ENCODE peak calls at places on chromosomes 13 and 19, in seven cellular contexts. F, J, T, R, Z, U and K are unnamed samples.

GRCh38 chr19:15669440-15669839 is 3.4 kb upstream of the CYP4F12 start:
- DNase-seq in F (no peak), J (no peak), T (no peak), R (no peak), Z (no peak), U (no peak), K (no peak)

GRCh38 chr19:45632468-45633196 is 6.6 kb downstream of the EML2 start:
- DNase-seq in F (peak; percentile 73), J (no peak), T (peak; percentile 31), R (no peak), Z (peak; percentile 89), U (peak; percentile 85), K (no peak)

GRCh38 chr19:18442941-18443340 is 5.0 kb upstream of the ISYNA1 start:
- DNase-seq in F (no peak), J (no peak), T (no peak), R (no peak), Z (no peak), U (no peak), K (no peak)

GRCh38 chr19:51891193-51891747 is 3.5 kb upstream of the ZNF577 start:
- DNase-seq in F (no peak), J (no peak), T (no peak), R (no peak), Z (no peak), U (no peak), K (no peak)

GRCh38 chr13:80463673-80464352 is 122.9 kb upstream of the SPRY2 start:
- DNase-seq in F (no peak), J (no peak), T (no peak), R (no peak), Z (no peak), U (no peak), K (no peak)

GRCh38 chr13:93174260-93174659 is 52.3 kb upstream of the GPC6 start:
- DNase-seq in F (no peak), J (no peak), T (no peak), R (no peak), Z (no peak), U (no peak), K (no peak)

GRCh38 chr13:66803759-66804456 is 426.2 kb downstream of the PCDH9 start:
- DNase-seq in F (no peak), J (no peak), T (no peak), R (no peak), Z (no peak), U (no peak), K (no peak)

GRCh38 chr13:45751882-45752281 is 49.8 kb downstream of the CBY2 start:
- DNase-seq in F (no peak), J (no peak), T (no peak), R (no peak), Z (no peak), U (no peak), K (no peak)

GRCh38 chr19:13953021-13953531 is 767 bp downstream of the DCAF15 start:
- DNase-seq in F (no peak), J (no peak), T (no peak), R (no peak), Z (no peak), U (peak; percentile 48), K (peak; percentile 29)

GRCh38 chr19:55253842-55254624 is 4.8 kb downstream of the PPP6R1 start:
- DNase-seq in F (no peak), J (no peak), T (no peak), R (peak; percentile 53), Z (no peak), U (no peak), K (peak; percentile 72)

GRCh38 chr19:33719366-33720154 is 77.1 kb upstream of the KCTD15 start:
- DNase-seq in F (no peak), J (no peak), T (no peak), R (no peak), Z (no peak), U (no peak), K (no peak)

GRCh38 chr13:21698975-21699679 is 28.3 kb downstream of the FGF9 start:
- DNase-seq in F (no peak), J (no peak), T (no peak), R (no peak), Z (no peak), U (no peak), K (no peak)

GRCh38 chr13:22451345-22451744 is 729.4 kb upstream of the SGCG start:
- DNase-seq in F (peak; percentile 39), J (no peak), T (no peak), R (no peak), Z (no peak), U (no peak), K (no peak)

GRCh38 chr19:57212109-57212508 is 18.7 kb upstream of the AURKC start:
- DNase-seq in F (no peak), J (no peak), T (no peak), R (no peak), Z (no peak), U (no peak), K (no peak)

GRCh38 chr13:35927554-35927953 is 203.6 kb downstream of the DCLK1 start:
- DNase-seq in F (peak; percentile 6), J (no peak), T (peak; percentile 20), R (no peak), Z (peak; percentile 52), U (peak; percentile 86), K (no peak)

GRCh38 chr13:112806761-112807652 is 117.2 kb downstream of the ATP11A start:
- DNase-seq in F (no peak), J (no peak), T (no peak), R (no peak), Z (no peak), U (no peak), K (no peak)

GRCh38 chr13:111790621-111791020 is 276.3 kb upstream of the SOX1 start:
- DNase-seq in F (no peak), J (no peak), T (no peak), R (no peak), Z (no peak), U (no peak), K (no peak)

GRCh38 chr13:113166266-113166665 is 7.8 kb downstream of the PROZ start:
- DNase-seq in F (no peak), J (no peak), T (no peak), R (no peak), Z (no peak), U (no peak), K (no peak)

GRCh38 chr13:41842029-41842428 is 118.9 kb downstream of the VWA8 start:
- DNase-seq in F (no peak), J (no peak), T (no peak), R (no peak), Z (no peak), U (peak; percentile 20), K (peak; percentile 13)

GRCh38 chr13:55244991-55245644 is 1895.6 kb upstream of the PRR20A start:
- DNase-seq in F (no peak), J (no peak), T (no peak), R (no peak), Z (no peak), U (peak; percentile 49), K (peak; percentile 52)

GRCh38 chr19:46787331-46788100 is 878 bp downstream of the SLC1A5 start:
- DNase-seq in F (peak; percentile 71), J (peak; percentile 52), T (peak; percentile 73), R (peak; percentile 26), Z (peak; percentile 26), U (peak; percentile 59), K (peak; percentile 75)

GRCh38 chr13:59689057-59689456 is 474.7 kb downstream of the DIAPH3 start:
- DNase-seq in F (no peak), J (no peak), T (no peak), R (no peak), Z (no peak), U (no peak), K (no peak)

GRCh38 chr13:20424559-20424852 is 101.2 kb downstream of the CRYL1 start:
- DNase-seq in F (no peak), J (no peak), T (no peak), R (no peak), Z (no peak), U (no peak), K (no peak)

GRCh38 chr19:41218615-41219507 is at the start of gene AXL:
- DNase-seq in F (peak; percentile 69), J (peak; percentile 82), T (peak; percentile 86), R (no peak), Z (peak; percentile 71), U (peak; percentile 83), K (no peak)

GRCh38 chr19:8150998-8151397 is 1.6 kb upstream of the FBN3 start:
- DNase-seq in F (no peak), J (no peak), T (no peak), R (no peak), Z (no peak), U (no peak), K (no peak)

GRCh38 chr13:29255567-29255966 is 339.9 kb downstream of the SLC7A1 start:
- DNase-seq in F (no peak), J (no peak), T (no peak), R (no peak), Z (no peak), U (no peak), K (no peak)

GRCh38 chr13:97629601-97630272 is 195.8 kb downstream of the RAP2A start:
- DNase-seq in F (no peak), J (no peak), T (no peak), R (no peak), Z (no peak), U (no peak), K (no peak)

GRCh38 chr13:41188584-41188983 is 5.8 kb downstream of the KBTBD7 start:
- DNase-seq in F (no peak), J (no peak), T (no peak), R (no peak), Z (no peak), U (no peak), K (no peak)

GRCh38 chr13:105616313-105617075 is 919.0 kb downstream of the EFNB2 start:
- DNase-seq in F (no peak), J (no peak), T (no peak), R (no peak), Z (peak; percentile 1), U (no peak), K (no peak)

GRCh38 chr19:49344516-49345423 is 9.6 kb downstream of the CD37 start:
- DNase-seq in F (no peak), J (no peak), T (no peak), R (no peak), Z (no peak), U (no peak), K (no peak)

GRCh38 chr13:27446986-27447583 is 3.3 kb downstream of the MTIF3 start:
- DNase-seq in F (no peak), J (no peak), T (no peak), R (no peak), Z (no peak), U (no peak), K (no peak)

GRCh38 chr13:48186722-48187121 is 46.3 kb upstream of the ITM2B start:
- DNase-seq in F (no peak), J (no peak), T (no peak), R (no peak), Z (no peak), U (no peak), K (no peak)

GRCh38 chr19:2171349-2172145 is 7.8 kb downstream of the DOT1L start:
- DNase-seq in F (no peak), J (no peak), T (peak; percentile 42), R (peak; percentile 62), Z (peak; percentile 38), U (no peak), K (no peak)